ENCODE peak calls at places on chromosomes 12 and 14, in seven cellular contexts. One of them, this sample, is unnamed.
A peak's percentile ranks its signal among the peaks of the same experiment; 100 is the strongest.

GRCh38 chr12:68304626-68305025 is 27.5 kb downstream of the MDM1 start:
- DNase-seq in activated B cell treated with CpG ODN at 0.5 μM for 24 hours: no peak
- DNase-seq in stomach: no peak
- DNase-seq in fibroblast of pulmonary artery: peak; percentile 43
- DNase-seq in kidney epithelial cell: no peak
- DNase-seq in AG09319: no peak
- DNase-seq in tibial artery: no peak
- DNase-seq in this sample: no peak

GRCh38 chr14:71803539-71804260 is 128.5 kb upstream of the RGS6 start:
- DNase-seq in activated B cell treated with CpG ODN at 0.5 μM for 24 hours: no peak
- DNase-seq in stomach: no peak
- DNase-seq in fibroblast of pulmonary artery: peak; percentile 51
- DNase-seq in kidney epithelial cell: peak; percentile 37
- DNase-seq in AG09319: no peak
- DNase-seq in tibial artery: no peak
- DNase-seq in this sample: no peak

GRCh38 chr14:104101086-104101621 is 15.7 kb downstream of the ASPG start:
- DNase-seq in activated B cell treated with CpG ODN at 0.5 μM for 24 hours: no peak
- DNase-seq in stomach: peak; percentile 67
- DNase-seq in fibroblast of pulmonary artery: no peak
- DNase-seq in kidney epithelial cell: no peak
- DNase-seq in AG09319: no peak
- DNase-seq in tibial artery: peak; percentile 63
- DNase-seq in this sample: no peak

GRCh38 chr12:34604227-34604626 is 581.9 kb downstream of the ALG10 start:
- DNase-seq in activated B cell treated with CpG ODN at 0.5 μM for 24 hours: peak; percentile 10
- DNase-seq in stomach: no peak
- DNase-seq in fibroblast of pulmonary artery: no peak
- DNase-seq in kidney epithelial cell: no peak
- DNase-seq in AG09319: no peak
- DNase-seq in tibial artery: peak; percentile 55
- DNase-seq in this sample: no peak

GRCh38 chr12:47079894-47080724 is at the start of gene AMIGO2:
- DNase-seq in activated B cell treated with CpG ODN at 0.5 μM for 24 hours: peak; percentile 50
- DNase-seq in stomach: peak; percentile 36
- DNase-seq in fibroblast of pulmonary artery: peak; percentile 83
- DNase-seq in kidney epithelial cell: no peak
- DNase-seq in AG09319: no peak
- DNase-seq in tibial artery: peak; percentile 79
- DNase-seq in this sample: no peak

GRCh38 chr12:29831173-29831572 is 47.4 kb upstream of the TMTC1 start:
- DNase-seq in activated B cell treated with CpG ODN at 0.5 μM for 24 hours: no peak
- DNase-seq in stomach: no peak
- DNase-seq in fibroblast of pulmonary artery: no peak
- DNase-seq in kidney epithelial cell: no peak
- DNase-seq in AG09319: no peak
- DNase-seq in tibial artery: no peak
- DNase-seq in this sample: no peak

GRCh38 chr12:1916396-1917171 is 1.9 kb downstream of the CACNA2D4 start:
- DNase-seq in activated B cell treated with CpG ODN at 0.5 μM for 24 hours: no peak
- DNase-seq in stomach: peak; percentile 27
- DNase-seq in fibroblast of pulmonary artery: no peak
- DNase-seq in kidney epithelial cell: no peak
- DNase-seq in AG09319: no peak
- DNase-seq in tibial artery: peak; percentile 64
- DNase-seq in this sample: no peak

GRCh38 chr12:44972746-44973421 is 78.0 kb downstream of the DBX2 start:
- DNase-seq in activated B cell treated with CpG ODN at 0.5 μM for 24 hours: no peak
- DNase-seq in stomach: no peak
- DNase-seq in fibroblast of pulmonary artery: peak; percentile 9
- DNase-seq in kidney epithelial cell: no peak
- DNase-seq in AG09319: no peak
- DNase-seq in tibial artery: no peak
- DNase-seq in this sample: no peak

GRCh38 chr12:26047401-26048226 is 77.2 kb downstream of the BHLHE41 start:
- DNase-seq in activated B cell treated with CpG ODN at 0.5 μM for 24 hours: no peak
- DNase-seq in stomach: no peak
- DNase-seq in fibroblast of pulmonary artery: no peak
- DNase-seq in kidney epithelial cell: no peak
- DNase-seq in AG09319: no peak
- DNase-seq in tibial artery: no peak
- DNase-seq in this sample: no peak

GRCh38 chr12:74412607-74413230 is 124.9 kb upstream of the ATXN7L3B start:
- DNase-seq in activated B cell treated with CpG ODN at 0.5 μM for 24 hours: no peak
- DNase-seq in stomach: no peak
- DNase-seq in fibroblast of pulmonary artery: peak; percentile 32
- DNase-seq in kidney epithelial cell: no peak
- DNase-seq in AG09319: no peak
- DNase-seq in tibial artery: no peak
- DNase-seq in this sample: no peak

GRCh38 chr14:66501592-66501991 is 6.4 kb upstream of the GPHN start:
- DNase-seq in activated B cell treated with CpG ODN at 0.5 μM for 24 hours: no peak
- DNase-seq in stomach: no peak
- DNase-seq in fibroblast of pulmonary artery: no peak
- DNase-seq in kidney epithelial cell: no peak
- DNase-seq in AG09319: no peak
- DNase-seq in tibial artery: no peak
- DNase-seq in this sample: no peak

GRCh38 chr12:89883630-89884364 is 175.2 kb upstream of the ATP2B1 start:
- DNase-seq in activated B cell treated with CpG ODN at 0.5 μM for 24 hours: no peak
- DNase-seq in stomach: no peak
- DNase-seq in fibroblast of pulmonary artery: peak; percentile 70
- DNase-seq in kidney epithelial cell: no peak
- DNase-seq in AG09319: no peak
- DNase-seq in tibial artery: no peak
- DNase-seq in this sample: no peak

GRCh38 chr12:117228239-117228638 is 38.0 kb upstream of the FBXO21 start:
- DNase-seq in activated B cell treated with CpG ODN at 0.5 μM for 24 hours: no peak
- DNase-seq in stomach: no peak
- DNase-seq in fibroblast of pulmonary artery: no peak
- DNase-seq in kidney epithelial cell: no peak
- DNase-seq in AG09319: no peak
- DNase-seq in tibial artery: no peak
- DNase-seq in this sample: no peak

GRCh38 chr12:65673732-65674131 is 150.6 kb upstream of the HMGA2 start:
- DNase-seq in activated B cell treated with CpG ODN at 0.5 μM for 24 hours: no peak
- DNase-seq in stomach: no peak
- DNase-seq in fibroblast of pulmonary artery: peak; percentile 59
- DNase-seq in kidney epithelial cell: no peak
- DNase-seq in AG09319: no peak
- DNase-seq in tibial artery: no peak
- DNase-seq in this sample: no peak
- TF ChIP-seq CTCF in activated B cell treated with CpG ODN at 0.5 μM for 24 hours: no peak
- TF ChIP-seq CTCF in stomach: no peak
- TF ChIP-seq CTCF in fibroblast of pulmonary artery: peak; percentile 28
- TF ChIP-seq CTCF in kidney epithelial cell: no peak
- TF ChIP-seq CTCF in AG09319: no peak
- TF ChIP-seq CTCF in tibial artery: peak; percentile 32
- TF ChIP-seq CTCF in this sample: no peak

GRCh38 chr14:75283162-75283883 is 4.7 kb downstream of the FOS start:
- DNase-seq in activated B cell treated with CpG ODN at 0.5 μM for 24 hours: no peak
- DNase-seq in stomach: peak; percentile 72
- DNase-seq in fibroblast of pulmonary artery: peak; percentile 89
- DNase-seq in kidney epithelial cell: no peak
- DNase-seq in AG09319: no peak
- DNase-seq in tibial artery: no peak
- DNase-seq in this sample: no peak
- TF ChIP-seq CTCF in activated B cell treated with CpG ODN at 0.5 μM for 24 hours: no peak
- TF ChIP-seq CTCF in stomach: no peak
- TF ChIP-seq CTCF in fibroblast of pulmonary artery: peak; percentile 37
- TF ChIP-seq CTCF in kidney epithelial cell: peak; percentile 27
- TF ChIP-seq CTCF in AG09319: peak; percentile 40
- TF ChIP-seq CTCF in tibial artery: no peak
- TF ChIP-seq CTCF in this sample: no peak

DNA sequence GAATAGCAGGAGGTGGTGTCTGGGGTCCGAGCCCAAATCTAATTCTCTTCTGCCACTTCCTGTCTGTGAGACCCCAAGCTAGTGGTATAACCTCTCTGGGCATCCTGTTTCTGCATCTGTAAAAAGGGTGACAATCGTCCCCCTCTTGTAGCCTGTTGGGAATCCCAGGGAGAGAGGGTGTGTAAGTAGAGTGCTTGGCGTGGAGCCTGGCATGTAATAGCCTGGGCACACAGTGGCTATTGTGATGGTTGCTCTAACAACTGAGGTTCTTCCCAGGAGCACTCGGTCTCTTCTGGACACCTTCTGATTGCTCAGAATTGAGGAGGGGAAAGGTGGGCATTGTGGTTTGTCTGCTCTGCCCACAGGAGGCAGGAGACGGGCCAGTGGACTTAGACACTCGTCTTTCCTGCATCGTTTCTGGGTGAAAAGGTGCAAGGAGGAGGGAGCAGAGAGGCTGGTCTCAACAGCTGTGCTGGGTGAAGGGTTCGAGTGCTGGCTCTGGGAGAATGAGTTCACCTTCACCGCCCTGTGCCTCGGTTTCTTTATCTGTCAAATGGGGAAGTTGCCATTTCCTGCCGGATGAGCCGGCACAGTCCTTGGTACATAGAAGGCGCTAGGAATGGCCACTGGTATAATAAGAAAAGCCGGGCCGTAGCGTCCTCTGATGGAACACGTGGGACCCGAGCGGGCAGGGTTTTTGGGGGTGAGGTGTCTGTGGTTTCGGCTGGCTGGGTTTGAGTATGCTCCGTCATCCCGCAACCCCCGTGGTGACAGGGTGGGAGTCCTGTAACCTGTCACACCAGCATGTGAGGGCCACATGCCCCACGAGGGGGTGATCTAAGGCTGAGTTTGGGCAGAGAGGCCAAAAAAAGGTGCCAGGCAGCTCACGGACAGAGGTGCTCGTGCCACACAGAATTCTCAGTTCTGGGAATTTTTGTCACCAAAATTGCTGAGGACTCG is 7.2 kb downstream of the BCL7A start:
- DNase-seq in activated B cell treated with CpG ODN at 0.5 μM for 24 hours: no peak
- DNase-seq in stomach: no peak
- DNase-seq in fibroblast of pulmonary artery: no peak
- DNase-seq in kidney epithelial cell: no peak
- DNase-seq in AG09319: no peak
- DNase-seq in tibial artery: no peak
- DNase-seq in this sample: no peak
- TF ChIP-seq CTCF in activated B cell treated with CpG ODN at 0.5 μM for 24 hours: no peak
- TF ChIP-seq CTCF in stomach: no peak
- TF ChIP-seq CTCF in fibroblast of pulmonary artery: no peak
- TF ChIP-seq CTCF in kidney epithelial cell: no peak
- TF ChIP-seq CTCF in AG09319: no peak
- TF ChIP-seq CTCF in tibial artery: no peak
- TF ChIP-seq CTCF in this sample: no peak

DNA sequence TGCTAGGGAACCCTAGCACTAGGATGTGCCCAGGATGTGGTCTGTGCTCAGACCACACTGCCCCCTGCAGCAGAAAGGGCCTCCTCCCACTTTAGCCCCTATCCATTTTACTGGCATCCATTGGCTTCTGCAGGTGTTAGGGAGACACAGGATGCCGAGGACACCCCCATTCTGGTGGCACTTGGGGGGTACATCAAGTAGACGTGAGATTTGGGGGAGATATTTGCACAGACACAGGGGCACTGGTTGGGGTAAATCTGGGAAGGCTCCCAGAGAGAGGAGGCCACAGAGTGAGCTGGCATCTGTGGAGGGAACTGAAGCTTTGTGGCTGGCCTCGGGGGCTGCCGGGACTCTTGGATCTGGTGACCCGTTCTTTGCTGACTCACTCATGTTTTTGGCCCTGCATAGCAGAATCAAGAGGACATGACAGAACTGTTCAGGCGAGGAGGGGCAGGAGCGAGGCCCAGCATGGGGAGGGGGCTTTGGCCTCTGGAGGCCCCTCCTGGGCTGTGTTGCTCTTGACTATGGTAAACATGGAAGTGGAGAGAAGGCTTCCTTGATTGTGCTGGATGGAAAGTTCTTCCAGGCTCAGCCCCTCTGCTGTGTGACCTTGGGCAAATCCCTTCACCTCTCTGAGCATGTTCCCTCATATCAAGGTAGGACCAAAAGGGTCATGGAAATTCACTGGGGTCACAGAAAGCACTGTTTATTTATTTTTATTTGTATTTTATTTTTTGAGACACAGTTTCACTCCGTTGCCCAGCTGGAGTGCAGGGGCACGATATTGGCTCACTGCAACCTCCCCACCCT is 1.8 kb downstream of the PLBD2 start:
- DNase-seq in activated B cell treated with CpG ODN at 0.5 μM for 24 hours: no peak
- DNase-seq in stomach: no peak
- DNase-seq in fibroblast of pulmonary artery: no peak
- DNase-seq in kidney epithelial cell: no peak
- DNase-seq in AG09319: no peak
- DNase-seq in tibial artery: no peak
- DNase-seq in this sample: no peak
- TF ChIP-seq CTCF in activated B cell treated with CpG ODN at 0.5 μM for 24 hours: no peak
- TF ChIP-seq CTCF in stomach: no peak
- TF ChIP-seq CTCF in fibroblast of pulmonary artery: peak; percentile 26
- TF ChIP-seq CTCF in kidney epithelial cell: no peak
- TF ChIP-seq CTCF in AG09319: peak; percentile 3
- TF ChIP-seq CTCF in tibial artery: no peak
- TF ChIP-seq CTCF in this sample: no peak